ENCODE peak calls at places on chromosomes 3 and 15, in seven cellular contexts. Z is activated T-cell treated with anti-CD3 and anti-CD28 coated beads for 1 hour, T is body of pancreas, B is NCI-H1105 treated with DMSO at 0.1 percent for 48 hours, V is NCI-H748 treated with DMSO at 0.1 percent for 48 hours, H is hippocampal formation, E is GM23248. D is an unnamed sample.

GRCh38 chr3:143464850-143465249 is 345.3 kb downstream of the CHST2 start:
- DNase-seq in Z (no peak), T (no peak), B (peak; percentile 22), V (no peak), H (no peak), E (peak; percentile 49), D (no peak)

GRCh38 chr3:128079823-128080222 is 27.6 kb downstream of the SEC61A1 start:
- DNase-seq in Z (no peak), T (no peak), B (no peak), V (no peak), H (no peak), E (no peak), D (no peak)

GRCh38 chr3:194824676-194825075 is 139.0 kb downstream of the FAM43A start:
- DNase-seq in Z (no peak), T (no peak), B (no peak), V (no peak), H (no peak), E (peak; percentile 25), D (no peak)

GRCh38 chr3:131007782-131008181 is 18.8 kb downstream of the ASTE1 start:
- DNase-seq in Z (no peak), T (no peak), B (no peak), V (no peak), H (no peak), E (peak; percentile 27), D (no peak)

GRCh38 chr3:146221276-146221675 is 29.6 kb downstream of the PLSCR4 start:
- DNase-seq in Z (no peak), T (no peak), B (no peak), V (no peak), H (no peak), E (peak; percentile 66), D (no peak)

GRCh38 chr15:42491540-42492225 is 742 bp upstream of the ZNF106 start:
- DNase-seq in Z (no peak), T (no peak), B (no peak), V (no peak), H (no peak), E (peak; percentile 56), D (no peak)

GRCh38 chr3:36813320-36813719 is 49.0 kb upstream of the DCLK3 start:
- DNase-seq in Z (no peak), T (no peak), B (no peak), V (no peak), H (peak; percentile 16), E (no peak), D (no peak)

GRCh38 chr15:26661107-26661506 is 111.8 kb downstream of the GABRB3 start:
- DNase-seq in Z (no peak), T (no peak), B (no peak), V (no peak), H (no peak), E (no peak), D (no peak)

GRCh38 chr3:112847692-112848091 is 1.0 kb upstream of the CD200R1L start:
- DNase-seq in Z (peak; percentile 8), T (no peak), B (no peak), V (no peak), H (no peak), E (no peak), D (peak; percentile 49)

GRCh38 chr15:84992157-84992940 is 10.7 kb downstream of the PDE8A start:
- DNase-seq in Z (no peak), T (no peak), B (no peak), V (no peak), H (no peak), E (peak; percentile 90), D (no peak)

GRCh38 chr15:69482686-69483256 is 30.2 kb downstream of the RPLP1 start:
- DNase-seq in Z (no peak), T (no peak), B (no peak), V (no peak), H (no peak), E (no peak), D (no peak)

GRCh38 chr15:71186971-71187960 is 72.0 kb downstream of the THSD4 start:
- DNase-seq in Z (no peak), T (no peak), B (no peak), V (no peak), H (no peak), E (no peak), D (no peak)

GRCh38 chr15:80160570-80161156 is 7.9 kb downstream of the FAH start:
- DNase-seq in Z (no peak), T (no peak), B (no peak), V (no peak), H (peak; percentile 21), E (peak; percentile 98), D (no peak)

GRCh38 chr15:66294157-66294931 is 976 bp downstream of the DIS3L start:
- DNase-seq in Z (no peak), T (peak; percentile 19), B (peak; percentile 82), V (no peak), H (no peak), E (peak; percentile 83), D (peak; percentile 7)

GRCh38 chr3:121517950-121518349 is 27.8 kb downstream of the POLQ start:
- DNase-seq in Z (no peak), T (no peak), B (no peak), V (no peak), H (no peak), E (no peak), D (no peak)

GRCh38 chr3:184734903-184735630 is 23.2 kb upstream of the MAGEF1 start:
- DNase-seq in Z (no peak), T (no peak), B (no peak), V (no peak), H (no peak), E (no peak), D (no peak)

GRCh38 chr15:69459063-69459462 is 6.4 kb downstream of the RPLP1 start:
- DNase-seq in Z (no peak), T (no peak), B (no peak), V (no peak), H (no peak), E (peak; percentile 27), D (no peak)

GRCh38 chr15:77373441-77373840 is 46.5 kb downstream of the PEAK1 start:
- DNase-seq in Z (no peak), T (no peak), B (no peak), V (no peak), H (no peak), E (no peak), D (no peak)

GRCh38 chr15:91866371-91866905 is 12.9 kb downstream of the SLCO3A1 start:
- DNase-seq in Z (no peak), T (no peak), B (peak; percentile 88), V (no peak), H (no peak), E (peak; percentile 43), D (peak; percentile 33)

GRCh38 chr15:36589971-36590370 is 10.5 kb downstream of the CDIN1 start:
- DNase-seq in Z (no peak), T (no peak), B (no peak), V (no peak), H (no peak), E (no peak), D (no peak)

GRCh38 chr3:134373278-134373941 is 837 bp downstream of the AMOTL2 start:
- DNase-seq in Z (no peak), T (peak; percentile 84), B (peak; percentile 63), V (peak; percentile 20), H (peak; percentile 86), E (peak; percentile 97), D (no peak)

D was measured in central memory CD4-positive, alpha-beta T cell.